ENCODE peak calls at places on chromosomes 11 and 22, in nine cellular contexts. One of them, this sample, is unnamed.

GRCh38 chr11:721347-721912 is 15.4 kb downstream of the EPS8L2 start:
- DNase-seq in HT-29: no peak
- DNase-seq in substantia nigra: no peak
- DNase-seq in stimulated activated CD4-positive, alpha-beta T cell treated with anti-CD3 and anti-CD28 coated beads, Interleukin-2, amount 100 ng/mL, for 24 hours: no peak
- DNase-seq in activated naive CD8-positive, alpha-beta T cell treated with anti-CD3 and anti-CD28 coated beads, Interleukin-2, amount 50 U/mL, for 16 hours: no peak
- DNase-seq in Caco-2: no peak
- DNase-seq in retina: no peak
- DNase-seq in WTC11: no peak
- DNase-seq in activated CD8-positive, alpha-beta T cell treated with anti-CD3 and anti-CD28 coated beads, Interleukin-2, amount 10 ng/mL, durations not matched to agents 7 days and 5 days: no peak
- DNase-seq in this sample: peak; percentile 28

GRCh38 chr11:87453531-87454089 is 415.9 kb downstream of the TMEM135 start:
- DNase-seq in HT-29: no peak
- DNase-seq in substantia nigra: no peak
- DNase-seq in stimulated activated CD4-positive, alpha-beta T cell treated with anti-CD3 and anti-CD28 coated beads, Interleukin-2, amount 100 ng/mL, for 24 hours: no peak
- DNase-seq in activated naive CD8-positive, alpha-beta T cell treated with anti-CD3 and anti-CD28 coated beads, Interleukin-2, amount 50 U/mL, for 16 hours: no peak
- DNase-seq in Caco-2: no peak
- DNase-seq in retina: no peak
- DNase-seq in WTC11: no peak
- DNase-seq in activated CD8-positive, alpha-beta T cell treated with anti-CD3 and anti-CD28 coated beads, Interleukin-2, amount 10 ng/mL, durations not matched to agents 7 days and 5 days: no peak
- DNase-seq in this sample: no peak

GRCh38 chr11:96863520-96863919 is 473.7 kb downstream of the JRKL start:
- DNase-seq in HT-29: no peak
- DNase-seq in substantia nigra: no peak
- DNase-seq in stimulated activated CD4-positive, alpha-beta T cell treated with anti-CD3 and anti-CD28 coated beads, Interleukin-2, amount 100 ng/mL, for 24 hours: no peak
- DNase-seq in activated naive CD8-positive, alpha-beta T cell treated with anti-CD3 and anti-CD28 coated beads, Interleukin-2, amount 50 U/mL, for 16 hours: no peak
- DNase-seq in Caco-2: no peak
- DNase-seq in retina: no peak
- DNase-seq in WTC11: no peak
- DNase-seq in activated CD8-positive, alpha-beta T cell treated with anti-CD3 and anti-CD28 coated beads, Interleukin-2, amount 10 ng/mL, durations not matched to agents 7 days and 5 days: no peak
- DNase-seq in this sample: no peak

GRCh38 chr22:19773470-19774040 is 13.0 kb downstream of the TBX1 start:
- DNase-seq in HT-29: no peak
- DNase-seq in substantia nigra: no peak
- DNase-seq in stimulated activated CD4-positive, alpha-beta T cell treated with anti-CD3 and anti-CD28 coated beads, Interleukin-2, amount 100 ng/mL, for 24 hours: no peak
- DNase-seq in activated naive CD8-positive, alpha-beta T cell treated with anti-CD3 and anti-CD28 coated beads, Interleukin-2, amount 50 U/mL, for 16 hours: no peak
- DNase-seq in Caco-2: no peak
- DNase-seq in retina: no peak
- DNase-seq in WTC11: peak; percentile 8
- DNase-seq in activated CD8-positive, alpha-beta T cell treated with anti-CD3 and anti-CD28 coated beads, Interleukin-2, amount 10 ng/mL, durations not matched to agents 7 days and 5 days: no peak
- DNase-seq in this sample: no peak

GRCh38 chr11:132439711-132440300 is 1069.4 kb downstream of the NTM start:
- DNase-seq in HT-29: no peak
- DNase-seq in substantia nigra: no peak
- DNase-seq in stimulated activated CD4-positive, alpha-beta T cell treated with anti-CD3 and anti-CD28 coated beads, Interleukin-2, amount 100 ng/mL, for 24 hours: no peak
- DNase-seq in activated naive CD8-positive, alpha-beta T cell treated with anti-CD3 and anti-CD28 coated beads, Interleukin-2, amount 50 U/mL, for 16 hours: no peak
- DNase-seq in Caco-2: no peak
- DNase-seq in retina: no peak
- DNase-seq in WTC11: no peak
- DNase-seq in activated CD8-positive, alpha-beta T cell treated with anti-CD3 and anti-CD28 coated beads, Interleukin-2, amount 10 ng/mL, durations not matched to agents 7 days and 5 days: no peak
- DNase-seq in this sample: no peak

GRCh38 chr11:64103377-64103985 is 62.4 kb downstream of the MACROD1 start:
- DNase-seq in HT-29: no peak
- DNase-seq in substantia nigra: no peak
- DNase-seq in stimulated activated CD4-positive, alpha-beta T cell treated with anti-CD3 and anti-CD28 coated beads, Interleukin-2, amount 100 ng/mL, for 24 hours: no peak
- DNase-seq in activated naive CD8-positive, alpha-beta T cell treated with anti-CD3 and anti-CD28 coated beads, Interleukin-2, amount 50 U/mL, for 16 hours: no peak
- DNase-seq in Caco-2: no peak
- DNase-seq in retina: no peak
- DNase-seq in WTC11: no peak
- DNase-seq in activated CD8-positive, alpha-beta T cell treated with anti-CD3 and anti-CD28 coated beads, Interleukin-2, amount 10 ng/mL, durations not matched to agents 7 days and 5 days: no peak
- DNase-seq in this sample: peak; percentile 61

GRCh38 chr11:26841818-26842457 is 120.1 kb upstream of the SLC5A12 start:
- DNase-seq in HT-29: no peak
- DNase-seq in substantia nigra: no peak
- DNase-seq in stimulated activated CD4-positive, alpha-beta T cell treated with anti-CD3 and anti-CD28 coated beads, Interleukin-2, amount 100 ng/mL, for 24 hours: no peak
- DNase-seq in activated naive CD8-positive, alpha-beta T cell treated with anti-CD3 and anti-CD28 coated beads, Interleukin-2, amount 50 U/mL, for 16 hours: no peak
- DNase-seq in Caco-2: no peak
- DNase-seq in retina: no peak
- DNase-seq in WTC11: no peak
- DNase-seq in activated CD8-positive, alpha-beta T cell treated with anti-CD3 and anti-CD28 coated beads, Interleukin-2, amount 10 ng/mL, durations not matched to agents 7 days and 5 days: no peak
- DNase-seq in this sample: no peak

GRCh38 chr11:26958650-26959049 is 35.3 kb upstream of the FIBIN start:
- DNase-seq in HT-29: no peak
- DNase-seq in substantia nigra: no peak
- DNase-seq in stimulated activated CD4-positive, alpha-beta T cell treated with anti-CD3 and anti-CD28 coated beads, Interleukin-2, amount 100 ng/mL, for 24 hours: no peak
- DNase-seq in activated naive CD8-positive, alpha-beta T cell treated with anti-CD3 and anti-CD28 coated beads, Interleukin-2, amount 50 U/mL, for 16 hours: no peak
- DNase-seq in Caco-2: no peak
- DNase-seq in retina: no peak
- DNase-seq in WTC11: no peak
- DNase-seq in activated CD8-positive, alpha-beta T cell treated with anti-CD3 and anti-CD28 coated beads, Interleukin-2, amount 10 ng/mL, durations not matched to agents 7 days and 5 days: no peak
- DNase-seq in this sample: no peak

GRCh38 chr11:71127806-71128205 is 124.6 kb downstream of the SHANK2 start:
- DNase-seq in HT-29: no peak
- DNase-seq in substantia nigra: no peak
- DNase-seq in stimulated activated CD4-positive, alpha-beta T cell treated with anti-CD3 and anti-CD28 coated beads, Interleukin-2, amount 100 ng/mL, for 24 hours: no peak
- DNase-seq in activated naive CD8-positive, alpha-beta T cell treated with anti-CD3 and anti-CD28 coated beads, Interleukin-2, amount 50 U/mL, for 16 hours: no peak
- DNase-seq in Caco-2: no peak
- DNase-seq in retina: no peak
- DNase-seq in WTC11: no peak
- DNase-seq in activated CD8-positive, alpha-beta T cell treated with anti-CD3 and anti-CD28 coated beads, Interleukin-2, amount 10 ng/mL, durations not matched to agents 7 days and 5 days: no peak
- DNase-seq in this sample: no peak

GRCh38 chr11:132904566-132904965 is 627.7 kb downstream of the OPCML start:
- DNase-seq in HT-29: no peak
- DNase-seq in substantia nigra: no peak
- DNase-seq in stimulated activated CD4-positive, alpha-beta T cell treated with anti-CD3 and anti-CD28 coated beads, Interleukin-2, amount 100 ng/mL, for 24 hours: no peak
- DNase-seq in activated naive CD8-positive, alpha-beta T cell treated with anti-CD3 and anti-CD28 coated beads, Interleukin-2, amount 50 U/mL, for 16 hours: no peak
- DNase-seq in Caco-2: no peak
- DNase-seq in retina: peak; percentile 79
- DNase-seq in WTC11: no peak
- DNase-seq in activated CD8-positive, alpha-beta T cell treated with anti-CD3 and anti-CD28 coated beads, Interleukin-2, amount 10 ng/mL, durations not matched to agents 7 days and 5 days: no peak
- DNase-seq in this sample: no peak

GRCh38 chr11:117005758-117006157 is 92.5 kb downstream of the SIK3 start:
- DNase-seq in HT-29: no peak
- DNase-seq in substantia nigra: no peak
- DNase-seq in stimulated activated CD4-positive, alpha-beta T cell treated with anti-CD3 and anti-CD28 coated beads, Interleukin-2, amount 100 ng/mL, for 24 hours: no peak
- DNase-seq in activated naive CD8-positive, alpha-beta T cell treated with anti-CD3 and anti-CD28 coated beads, Interleukin-2, amount 50 U/mL, for 16 hours: no peak
- DNase-seq in Caco-2: no peak
- DNase-seq in retina: no peak
- DNase-seq in WTC11: no peak
- DNase-seq in activated CD8-positive, alpha-beta T cell treated with anti-CD3 and anti-CD28 coated beads, Interleukin-2, amount 10 ng/mL, durations not matched to agents 7 days and 5 days: no peak
- DNase-seq in this sample: no peak

GRCh38 chr11:109033627-109034340 is 368.9 kb downstream of the DDX10 start:
- DNase-seq in HT-29: no peak
- DNase-seq in substantia nigra: no peak
- DNase-seq in stimulated activated CD4-positive, alpha-beta T cell treated with anti-CD3 and anti-CD28 coated beads, Interleukin-2, amount 100 ng/mL, for 24 hours: no peak
- DNase-seq in activated naive CD8-positive, alpha-beta T cell treated with anti-CD3 and anti-CD28 coated beads, Interleukin-2, amount 50 U/mL, for 16 hours: no peak
- DNase-seq in Caco-2: no peak
- DNase-seq in retina: no peak
- DNase-seq in WTC11: no peak
- DNase-seq in activated CD8-positive, alpha-beta T cell treated with anti-CD3 and anti-CD28 coated beads, Interleukin-2, amount 10 ng/mL, durations not matched to agents 7 days and 5 days: no peak
- DNase-seq in this sample: no peak

GRCh38 chr11:47243454-47243853 is 5.2 kb downstream of the ACP2 start:
- DNase-seq in HT-29: no peak
- DNase-seq in substantia nigra: no peak
- DNase-seq in stimulated activated CD4-positive, alpha-beta T cell treated with anti-CD3 and anti-CD28 coated beads, Interleukin-2, amount 100 ng/mL, for 24 hours: no peak
- DNase-seq in activated naive CD8-positive, alpha-beta T cell treated with anti-CD3 and anti-CD28 coated beads, Interleukin-2, amount 50 U/mL, for 16 hours: no peak
- DNase-seq in Caco-2: no peak
- DNase-seq in retina: no peak
- DNase-seq in WTC11: no peak
- DNase-seq in activated CD8-positive, alpha-beta T cell treated with anti-CD3 and anti-CD28 coated beads, Interleukin-2, amount 10 ng/mL, durations not matched to agents 7 days and 5 days: no peak
- DNase-seq in this sample: no peak

GRCh38 chr11:46738887-46739286 is 19.9 kb downstream of the F2 start:
- DNase-seq in HT-29: no peak
- DNase-seq in substantia nigra: no peak
- DNase-seq in stimulated activated CD4-positive, alpha-beta T cell treated with anti-CD3 and anti-CD28 coated beads, Interleukin-2, amount 100 ng/mL, for 24 hours: no peak
- DNase-seq in activated naive CD8-positive, alpha-beta T cell treated with anti-CD3 and anti-CD28 coated beads, Interleukin-2, amount 50 U/mL, for 16 hours: no peak
- DNase-seq in Caco-2: no peak
- DNase-seq in retina: no peak
- DNase-seq in WTC11: no peak
- DNase-seq in activated CD8-positive, alpha-beta T cell treated with anti-CD3 and anti-CD28 coated beads, Interleukin-2, amount 10 ng/mL, durations not matched to agents 7 days and 5 days: no peak
- DNase-seq in this sample: no peak

GRCh38 chr11:46520971-46521745 is 72.7 kb downstream of the AMBRA1 start:
- DNase-seq in HT-29: peak; percentile 9
- DNase-seq in substantia nigra: no peak
- DNase-seq in stimulated activated CD4-positive, alpha-beta T cell treated with anti-CD3 and anti-CD28 coated beads, Interleukin-2, amount 100 ng/mL, for 24 hours: no peak
- DNase-seq in activated naive CD8-positive, alpha-beta T cell treated with anti-CD3 and anti-CD28 coated beads, Interleukin-2, amount 50 U/mL, for 16 hours: no peak
- DNase-seq in Caco-2: no peak
- DNase-seq in retina: no peak
- DNase-seq in WTC11: no peak
- DNase-seq in activated CD8-positive, alpha-beta T cell treated with anti-CD3 and anti-CD28 coated beads, Interleukin-2, amount 10 ng/mL, durations not matched to agents 7 days and 5 days: no peak
- DNase-seq in this sample: no peak

GRCh38 chr11:19979519-19979845 is 180.8 kb downstream of the DBX1 start:
- DNase-seq in HT-29: no peak
- DNase-seq in substantia nigra: no peak
- DNase-seq in stimulated activated CD4-positive, alpha-beta T cell treated with anti-CD3 and anti-CD28 coated beads, Interleukin-2, amount 100 ng/mL, for 24 hours: no peak
- DNase-seq in activated naive CD8-positive, alpha-beta T cell treated with anti-CD3 and anti-CD28 coated beads, Interleukin-2, amount 50 U/mL, for 16 hours: no peak
- DNase-seq in Caco-2: no peak
- DNase-seq in retina: no peak
- DNase-seq in WTC11: no peak
- DNase-seq in activated CD8-positive, alpha-beta T cell treated with anti-CD3 and anti-CD28 coated beads, Interleukin-2, amount 10 ng/mL, durations not matched to agents 7 days and 5 days: no peak
- DNase-seq in this sample: no peak

GRCh38 chr22:25966448-25966913 is 202.8 kb upstream of the SEZ6L start:
- DNase-seq in HT-29: no peak
- DNase-seq in substantia nigra: no peak
- DNase-seq in stimulated activated CD4-positive, alpha-beta T cell treated with anti-CD3 and anti-CD28 coated beads, Interleukin-2, amount 100 ng/mL, for 24 hours: no peak
- DNase-seq in activated naive CD8-positive, alpha-beta T cell treated with anti-CD3 and anti-CD28 coated beads, Interleukin-2, amount 50 U/mL, for 16 hours: no peak
- DNase-seq in Caco-2: no peak
- DNase-seq in retina: peak; percentile 42
- DNase-seq in WTC11: no peak
- DNase-seq in activated CD8-positive, alpha-beta T cell treated with anti-CD3 and anti-CD28 coated beads, Interleukin-2, amount 10 ng/mL, durations not matched to agents 7 days and 5 days: peak; percentile 28
- DNase-seq in this sample: peak; percentile 41

GRCh38 chr22:17120281-17120680 is 879 bp downstream of the TMEM121B start:
- DNase-seq in HT-29: no peak
- DNase-seq in substantia nigra: no peak
- DNase-seq in stimulated activated CD4-positive, alpha-beta T cell treated with anti-CD3 and anti-CD28 coated beads, Interleukin-2, amount 100 ng/mL, for 24 hours: peak; percentile 66
- DNase-seq in activated naive CD8-positive, alpha-beta T cell treated with anti-CD3 and anti-CD28 coated beads, Interleukin-2, amount 50 U/mL, for 16 hours: no peak
- DNase-seq in Caco-2: peak; percentile 88
- DNase-seq in retina: peak; percentile 68
- DNase-seq in WTC11: peak; percentile 93
- DNase-seq in activated CD8-positive, alpha-beta T cell treated with anti-CD3 and anti-CD28 coated beads, Interleukin-2, amount 10 ng/mL, durations not matched to agents 7 days and 5 days: peak; percentile 72
- DNase-seq in this sample: peak; percentile 95

GRCh38 chr11:116813781-116814471 is 9.2 kb downstream of the APOA4 start:
- DNase-seq in HT-29: no peak
- DNase-seq in substantia nigra: no peak
- DNase-seq in stimulated activated CD4-positive, alpha-beta T cell treated with anti-CD3 and anti-CD28 coated beads, Interleukin-2, amount 100 ng/mL, for 24 hours: no peak
- DNase-seq in activated naive CD8-positive, alpha-beta T cell treated with anti-CD3 and anti-CD28 coated beads, Interleukin-2, amount 50 U/mL, for 16 hours: no peak
- DNase-seq in Caco-2: peak; percentile 54
- DNase-seq in retina: no peak
- DNase-seq in WTC11: no peak
- DNase-seq in activated CD8-positive, alpha-beta T cell treated with anti-CD3 and anti-CD28 coated beads, Interleukin-2, amount 10 ng/mL, durations not matched to agents 7 days and 5 days: no peak
- DNase-seq in this sample: no peak

GRCh38 chr11:68651208-68651984 is 32.9 kb upstream of the GAL start:
- DNase-seq in HT-29: no peak
- DNase-seq in substantia nigra: no peak
- DNase-seq in stimulated activated CD4-positive, alpha-beta T cell treated with anti-CD3 and anti-CD28 coated beads, Interleukin-2, amount 100 ng/mL, for 24 hours: no peak
- DNase-seq in activated naive CD8-positive, alpha-beta T cell treated with anti-CD3 and anti-CD28 coated beads, Interleukin-2, amount 50 U/mL, for 16 hours: no peak
- DNase-seq in Caco-2: no peak
- DNase-seq in retina: no peak
- DNase-seq in WTC11: no peak
- DNase-seq in activated CD8-positive, alpha-beta T cell treated with anti-CD3 and anti-CD28 coated beads, Interleukin-2, amount 10 ng/mL, durations not matched to agents 7 days and 5 days: no peak
- DNase-seq in this sample: no peak

GRCh38 chr11:118290923-118291322 is 13.6 kb upstream of the CD3E start:
- DNase-seq in HT-29: peak; percentile 92
- DNase-seq in substantia nigra: no peak
- DNase-seq in stimulated activated CD4-positive, alpha-beta T cell treated with anti-CD3 and anti-CD28 coated beads, Interleukin-2, amount 100 ng/mL, for 24 hours: peak; percentile 30
- DNase-seq in activated naive CD8-positive, alpha-beta T cell treated with anti-CD3 and anti-CD28 coated beads, Interleukin-2, amount 50 U/mL, for 16 hours: no peak
- DNase-seq in Caco-2: peak; percentile 82
- DNase-seq in retina: peak; percentile 3
- DNase-seq in WTC11: no peak
- DNase-seq in activated CD8-positive, alpha-beta T cell treated with anti-CD3 and anti-CD28 coated beads, Interleukin-2, amount 10 ng/mL, durations not matched to agents 7 days and 5 days: peak; percentile 68
- DNase-seq in this sample: peak; percentile 49

GRCh38 chr11:8201524-8202365 is 32.9 kb upstream of the RIC3 start:
- DNase-seq in HT-29: no peak
- DNase-seq in substantia nigra: no peak
- DNase-seq in stimulated activated CD4-positive, alpha-beta T cell treated with anti-CD3 and anti-CD28 coated beads, Interleukin-2, amount 100 ng/mL, for 24 hours: no peak
- DNase-seq in activated naive CD8-positive, alpha-beta T cell treated with anti-CD3 and anti-CD28 coated beads, Interleukin-2, amount 50 U/mL, for 16 hours: no peak
- DNase-seq in Caco-2: no peak
- DNase-seq in retina: peak; percentile 34
- DNase-seq in WTC11: no peak
- DNase-seq in activated CD8-positive, alpha-beta T cell treated with anti-CD3 and anti-CD28 coated beads, Interleukin-2, amount 10 ng/mL, durations not matched to agents 7 days and 5 days: no peak
- DNase-seq in this sample: no peak

GRCh38 chr11:6911946-6912345 is 8.9 kb upstream of the OR2D3 start:
- DNase-seq in HT-29: no peak
- DNase-seq in substantia nigra: no peak
- DNase-seq in stimulated activated CD4-positive, alpha-beta T cell treated with anti-CD3 and anti-CD28 coated beads, Interleukin-2, amount 100 ng/mL, for 24 hours: no peak
- DNase-seq in activated naive CD8-positive, alpha-beta T cell treated with anti-CD3 and anti-CD28 coated beads, Interleukin-2, amount 50 U/mL, for 16 hours: no peak
- DNase-seq in Caco-2: no peak
- DNase-seq in retina: no peak
- DNase-seq in WTC11: no peak
- DNase-seq in activated CD8-positive, alpha-beta T cell treated with anti-CD3 and anti-CD28 coated beads, Interleukin-2, amount 10 ng/mL, durations not matched to agents 7 days and 5 days: no peak
- DNase-seq in this sample: no peak

GRCh38 chr22:43186272-43187170 is at the start of gene TTLL12:
- DNase-seq in HT-29: peak; percentile 29
- DNase-seq in substantia nigra: peak; percentile 36
- DNase-seq in stimulated activated CD4-positive, alpha-beta T cell treated with anti-CD3 and anti-CD28 coated beads, Interleukin-2, amount 100 ng/mL, for 24 hours: peak; percentile 64
- DNase-seq in activated naive CD8-positive, alpha-beta T cell treated with anti-CD3 and anti-CD28 coated beads, Interleukin-2, amount 50 U/mL, for 16 hours: no peak
- DNase-seq in Caco-2: peak; percentile 71
- DNase-seq in retina: peak; percentile 66
- DNase-seq in WTC11: peak; percentile 54
- DNase-seq in activated CD8-positive, alpha-beta T cell treated with anti-CD3 and anti-CD28 coated beads, Interleukin-2, amount 10 ng/mL, durations not matched to agents 7 days and 5 days: peak; percentile 66
- DNase-seq in this sample: peak; percentile 92

This sample was measured in neural progenitor cell.